ENCODE peak calls at places on chromosomes 12 and 14, in seven cellular contexts. Y, H, N, K, B, Q and F are unnamed samples.

GRCh38 chr14:88270781-88271180 is 52.3 kb downstream of the KCNK10 start:
- DNase-seq in H (no peak), B (no peak), K (no peak), Y (peak; percentile 9), N (no peak), Q (peak; percentile 19), F (no peak)

GRCh38 chr14:22830329-22831010 is 783 bp downstream of the MRPL52 start:
- DNase-seq in Y (no peak), Q (no peak), H (no peak), B (no peak), N (no peak), K (no peak), F (no peak)

GRCh38 chr12:104276192-104277131 is 27.1 kb upstream of the EID3 start:
- DNase-seq in B (no peak), Q (no peak), K (no peak), N (no peak), Y (no peak), H (no peak), F (peak; percentile 23)

GRCh38 chr12:62248873-62249272 is 11.3 kb upstream of the USP15 start:
- DNase-seq in B (no peak), Y (no peak), K (no peak), H (no peak), Q (no peak), N (peak; percentile 79), F (no peak)

GRCh38 chr12:54959291-54960018 is 25.1 kb downstream of the TESPA1 start:
- DNase-seq in H (peak; percentile 46), N (no peak), B (no peak), K (no peak), Y (no peak), Q (no peak), F (no peak)

GRCh38 chr12:53172352-53172751 is 8.2 kb upstream of the ZNF740 start:
- DNase-seq in Q (no peak), N (no peak), K (no peak), Y (no peak), B (no peak), H (no peak), F (no peak)

GRCh38 chr14:54660712-54661111 is 93.8 kb downstream of the SAMD4A start:
- DNase-seq in N (no peak), Y (peak; percentile 63), K (no peak), Q (no peak), H (no peak), B (no peak), F (no peak)

GRCh38 chr12:86091676-86092075 is 164.5 kb downstream of the MGAT4C start:
- DNase-seq in N (no peak), H (no peak), Y (no peak), K (no peak), B (no peak), Q (no peak), F (no peak)

GRCh38 chr12:124592481-124593160 is 25.2 kb upstream of the NCOR2 start:
- DNase-seq in Y (no peak), Q (no peak), K (no peak), N (no peak), B (no peak), H (no peak), F (no peak)

GRCh38 chr12:115584156-115584555 is 693.3 kb downstream of the MED13L start:
- DNase-seq in K (no peak), Q (no peak), H (no peak), N (no peak), Y (no peak), B (no peak), F (no peak)

GRCh38 chr12:53996188-53996885 is 3.6 kb upstream of the HOXC9 start:
- DNase-seq in Y (no peak), Q (no peak), N (no peak), K (no peak), B (no peak), H (no peak), F (no peak)

GRCh38 chr12:109482894-109483293 is 5.5 kb downstream of the UBE3B start:
- DNase-seq in B (no peak), K (no peak), N (no peak), H (no peak), Y (no peak), Q (no peak), F (no peak)

GRCh38 chr12:16564675-16565074 is 41.3 kb downstream of the LMO3 start:
- DNase-seq in B (no peak), N (no peak), Q (no peak), Y (no peak), H (no peak), K (no peak), F (no peak)

GRCh38 chr12:79424109-79424721 is 266.5 kb downstream of the PAWR start:
- DNase-seq in N (no peak), Y (peak; percentile 91), Q (no peak), B (peak; percentile 30), K (no peak), H (no peak), F (no peak)

GRCh38 chr12:115149685-115150378 is 465.9 kb upstream of the TBX3 start:
- DNase-seq in H (no peak), B (no peak), Y (no peak), K (no peak), Q (no peak), N (no peak), F (no peak)

GRCh38 chr12:62530596-62530995 is 64.0 kb downstream of the MON2 start:
- DNase-seq in H (no peak), B (no peak), K (no peak), Q (no peak), N (no peak), Y (no peak), F (no peak)

GRCh38 chr14:38042356-38042755 is 165.3 kb upstream of the SSTR1 start:
- DNase-seq in Y (peak; percentile 38), B (no peak), N (no peak), H (no peak), Q (peak; percentile 19), K (no peak), F (no peak)

GRCh38 chr14:53304726-53305381 is 151.7 kb upstream of the DDHD1 start:
- DNase-seq in N (no peak), H (no peak), B (no peak), Y (no peak), Q (no peak), K (no peak), F (no peak)

GRCh38 chr12:49170924-49171323 is 18.0 kb downstream of the TUBA1A start:
- DNase-seq in Q (no peak), H (no peak), B (no peak), Y (no peak), N (no peak), K (no peak), F (no peak)

GRCh38 chr14:65412881-65413738 is 580 bp downstream of the FUT8 start:
- DNase-seq in K (no peak), Y (peak; percentile 17), Q (no peak), H (no peak), B (peak; percentile 69), N (no peak), F (peak; percentile 14)

GRCh38 chr12:27576667-27577347 is 52.8 kb downstream of the PPFIBP1 start:
- DNase-seq in Y (no peak), Q (no peak), B (no peak), N (no peak), H (no peak), K (no peak), F (no peak)

DNA sequence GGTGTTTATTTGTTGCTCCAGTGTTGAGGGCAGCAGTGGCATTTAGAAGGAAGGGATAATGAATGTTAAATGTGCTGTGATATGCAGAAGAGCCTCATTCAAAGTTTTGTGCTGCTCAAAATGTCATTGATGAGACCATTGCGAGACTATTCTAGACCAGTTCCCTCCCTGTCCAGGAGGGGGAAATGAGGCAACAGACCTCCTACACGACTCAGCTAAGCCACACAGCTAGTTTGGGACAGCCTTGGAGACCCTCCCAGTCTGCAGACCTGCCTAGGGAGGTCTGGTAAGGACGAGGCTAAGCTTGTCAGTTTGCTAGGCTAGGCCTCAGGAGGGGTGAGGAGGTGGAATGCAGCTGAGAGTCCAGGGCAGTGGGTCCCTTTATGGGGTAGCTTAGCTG is 116.0 kb downstream of the NRXN3 start:
- DNase-seq in K (no peak), Q (no peak), Y (no peak), N (no peak), B (no peak), H (no peak), F (no peak)
- TF ChIP-seq TAF1 in K (no peak), Q (no peak), Y (no peak), N (no peak), B (no peak), H (no peak), F (no peak)

DNA sequence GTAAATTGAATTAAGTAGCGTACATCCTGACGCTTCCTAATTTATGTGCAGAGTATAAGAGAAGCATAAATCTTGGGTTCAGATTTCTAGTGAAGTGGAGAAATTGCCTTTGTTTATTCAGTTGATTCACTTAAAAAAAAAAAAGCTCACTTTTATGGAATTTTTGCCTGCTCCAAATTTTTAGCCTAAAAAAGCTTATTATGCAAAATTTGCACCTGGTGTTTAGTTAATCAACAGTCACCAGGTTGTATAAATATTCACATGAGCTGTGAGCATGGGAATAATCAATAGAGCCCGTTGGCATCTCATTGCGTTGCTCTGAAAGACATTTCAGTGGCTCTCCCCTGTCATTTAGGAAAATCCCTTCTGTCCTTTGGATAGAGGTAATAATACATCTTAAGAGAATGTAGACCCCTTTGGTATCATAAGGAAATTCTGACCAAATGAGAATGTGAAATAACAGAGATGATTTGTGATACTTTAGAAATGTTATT is 132.4 kb downstream of the SRGAP1 start:
- DNase-seq in Q (no peak), H (no peak), B (no peak), Y (no peak), K (no peak), N (no peak), F (no peak)
- TF ChIP-seq TAF1 in Q (no peak), H (no peak), B (no peak), Y (no peak), K (no peak), N (no peak), F (no peak)

DNA sequence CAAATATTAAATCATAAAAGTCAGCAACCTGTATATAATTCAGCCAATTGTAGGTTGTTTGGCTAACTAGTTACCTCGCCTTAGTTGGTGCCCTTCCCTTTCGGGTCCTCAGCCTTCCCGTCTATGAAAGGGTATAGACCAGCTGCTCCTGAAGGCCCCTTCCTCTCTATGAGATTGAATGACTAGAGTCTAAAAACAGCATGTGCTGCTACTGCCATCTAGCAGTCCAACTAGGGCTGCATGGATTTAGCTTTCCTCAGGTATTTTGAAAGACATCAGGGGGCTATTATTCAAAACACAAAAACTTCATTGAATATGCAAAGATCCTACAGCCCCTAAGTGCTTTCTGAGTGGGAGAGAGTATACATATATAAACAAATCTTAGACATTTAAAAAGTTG is 37.0 kb upstream of the TMEM263 start:
- DNase-seq in B (peak; percentile 59), N (peak; percentile 38), H (no peak), Y (peak; percentile 30), K (no peak), Q (peak; percentile 25), F (no peak)
- TF ChIP-seq TAF1 in B (no peak), N (no peak), H (no peak), Y (no peak), K (no peak), Q (no peak), F (no peak)

DNA sequence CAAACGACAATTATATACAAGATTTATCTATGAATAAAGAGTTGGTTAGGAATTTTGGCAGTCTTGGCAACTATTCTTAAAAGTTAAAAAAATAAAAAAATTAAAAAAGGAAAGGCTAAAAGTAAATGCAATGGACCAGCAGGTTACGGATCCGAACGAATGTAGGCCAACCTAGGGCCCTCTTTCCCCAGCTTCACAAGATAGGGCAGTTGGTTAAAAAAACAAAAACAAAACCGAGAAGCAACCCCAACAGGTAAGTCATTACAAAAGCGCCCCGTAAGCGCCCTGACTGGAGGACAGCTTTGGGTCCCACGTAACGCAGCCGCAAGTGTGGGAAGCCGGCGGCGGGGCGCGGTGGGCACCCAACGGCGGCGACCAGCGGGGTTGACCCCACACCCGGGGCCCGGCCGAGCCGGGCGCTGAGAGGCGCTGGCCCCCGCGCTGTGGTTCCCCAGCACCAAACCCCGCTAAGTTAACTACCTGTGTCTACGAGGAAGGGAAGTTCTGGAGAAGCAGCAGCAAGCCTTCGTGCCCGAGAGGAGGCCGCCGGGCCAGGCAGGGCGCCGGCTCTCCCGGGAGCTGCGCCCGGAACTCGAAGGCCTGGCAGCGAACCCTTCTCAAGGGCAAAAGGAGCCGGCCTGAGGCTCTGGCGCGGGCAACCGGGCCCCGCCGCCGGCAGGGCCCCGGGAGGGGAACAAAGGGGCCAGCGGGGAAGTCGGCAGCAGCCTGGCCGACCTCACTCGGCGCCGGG is 882 bp downstream of the HECTD1 start:
- DNase-seq in Y (peak; percentile 50), Q (no peak), K (peak; percentile 15), H (no peak), B (peak; percentile 66), N (peak; percentile 17), F (peak; percentile 23)
- TF ChIP-seq TAF1 in Y (no peak), Q (no peak), K (peak; percentile 30), H (no peak), B (no peak), N (no peak), F (no peak)